ENCODE peak calls at places on chromosomes 5 and 9, in six cellular contexts. B is fibroblast of lung; H is left colon; N is tibial nerve; W is B cell; P is CD4-positive, alpha-beta memory T cell. L is an unnamed sample.

GRCh38 chr9:37324691-37325490 is 97.6 kb upstream of the GRHPR start:
- DNase-seq in B (peak), H (no peak), N (no peak), W (peak), P (no peak), L (peak)

GRCh38 chr5:116573617-116574431 is 799 bp downstream of the SEMA6A start:
- DNase-seq in B (peak), H (peak), N (no peak), W (no peak), P (no peak), L (no peak)

GRCh38 chr5:78912796-78913195 is 72.3 kb downstream of the ARSB start:
- DNase-seq in B (no peak), H (no peak), N (no peak), W (no peak), P (no peak), L (no peak)

GRCh38 chr5:44546283-44546682 is 157.1 kb upstream of the FGF10 start:
- DNase-seq in B (peak), H (no peak), N (no peak), W (no peak), P (no peak), L (no peak)

GRCh38 chr5:43141211-43141610 is 20.5 kb downstream of the ZNF131 start:
- DNase-seq in B (no peak), H (no peak), N (no peak), W (no peak), P (no peak), L (no peak)

GRCh38 chr5:67732921-67733320 is 482.6 kb upstream of the PIK3R1 start:
- DNase-seq in B (no peak), H (no peak), N (no peak), W (no peak), P (no peak), L (no peak)

GRCh38 chr5:53194086-53194485 is 84.5 kb upstream of the MOCS2 start:
- DNase-seq in B (peak), H (no peak), N (no peak), W (no peak), P (no peak), L (no peak)

GRCh38 chr5:32942225-32942989 is 231.3 kb downstream of the NPR3 start:
- DNase-seq in B (peak), H (peak), N (no peak), W (no peak), P (no peak), L (no peak)

GRCh38 chr9:27453860-27454553 is 70.1 kb upstream of the IFNK start:
- DNase-seq in B (no peak), H (no peak), N (no peak), W (no peak), P (no peak), L (no peak)

GRCh38 chr9:3793363-3793762 is 267.6 kb upstream of the RFX3 start:
- DNase-seq in B (no peak), H (no peak), N (no peak), W (no peak), P (no peak), L (no peak)

GRCh38 chr5:89211836-89212235 is 328.9 kb upstream of the MEF2C start:
- DNase-seq in B (peak), H (no peak), N (no peak), W (no peak), P (no peak), L (no peak)

GRCh38 chr9:78786794-78787193 is 489.9 kb downstream of the PSAT1 start:
- DNase-seq in B (peak), H (no peak), N (no peak), W (no peak), P (no peak), L (no peak)

GRCh38 chr5:124798890-124799289 is 52.5 kb upstream of the ZNF608 start:
- DNase-seq in B (no peak), H (no peak), N (no peak), W (no peak), P (no peak), L (no peak)

GRCh38 chr5:68368686-68369359 is 153.3 kb downstream of the PIK3R1 start:
- DNase-seq in B (peak), H (no peak), N (no peak), W (no peak), P (no peak), L (no peak)

GRCh38 chr5:1660511-1660910 is 136.8 kb upstream of the LPCAT1 start:
- DNase-seq in B (no peak), H (no peak), N (no peak), W (peak), P (no peak), L (no peak)

GRCh38 chr9:36903541-36904435 is 130.3 kb downstream of the PAX5 start:
- DNase-seq in B (peak), H (peak), N (no peak), W (no peak), P (no peak), L (no peak)

GRCh38 chr5:52603742-52604141 is 184.0 kb upstream of the ITGA1 start:
- DNase-seq in B (no peak), H (no peak), N (no peak), W (no peak), P (no peak), L (no peak)

GRCh38 chr5:168747987-168748777 is 169.0 kb upstream of the PANK3 start:
- DNase-seq in B (no peak), H (peak), N (no peak), W (no peak), P (no peak), L (peak)

GRCh38 chr9:97848582-97849237 is 4.3 kb upstream of the FOXE1 start:
- DNase-seq in B (no peak), H (no peak), N (no peak), W (no peak), P (peak), L (no peak)

GRCh38 chr9:133589454-133590227 is 19.5 kb downstream of the FAM163B start:
- DNase-seq in B (no peak), H (no peak), N (no peak), W (no peak), P (peak), L (no peak)

GRCh38 chr9:95112436-95113280 is 204.9 kb downstream of the FANCC start:
- DNase-seq in B (no peak), H (no peak), N (no peak), W (no peak), P (no peak), L (no peak)

GRCh38 chr5:141560725-141561483 is 57.9 kb downstream of the DIAPH1 start:
- DNase-seq in B (peak), H (peak), N (peak), W (no peak), P (no peak), L (peak)

GRCh38 chr5:24749701-24750100 is 104.9 kb upstream of the CDH10 start:
- DNase-seq in B (no peak), H (no peak), N (no peak), W (no peak), P (no peak), L (no peak)

GRCh38 chr5:142888469-142889085 is 118.4 kb downstream of the ARHGAP26 start:
- DNase-seq in B (peak), H (no peak), N (no peak), W (no peak), P (peak), L (peak)

GRCh38 chr5:40879163-40879942 is 29.9 kb upstream of the C7 start:
- DNase-seq in B (peak), H (no peak), N (no peak), W (no peak), P (peak), L (peak)

GRCh38 chr5:173512637-173513435 is 103.6 kb downstream of the BOD1 start:
- DNase-seq in B (no peak), H (no peak), N (no peak), W (no peak), P (no peak), L (no peak)